ENCODE peak calls at places on chromosomes 11 and 22, in seven cellular contexts. One of them, this sample, is unnamed.

GRCh38 chr11:76253416-76253815 is 47.1 kb upstream of the WNT11 start:
- DNase-seq in T-helper 9 cell: no peak
- DNase-seq in upper lobe of right lung: no peak
- DNase-seq in substantia nigra: no peak
- DNase-seq in cardiac fibroblast: no peak
- DNase-seq in stimulated activated naive CD8-positive, alpha-beta T cell treated with anti-CD3 and anti-CD28 coated beads, Interleukin-15, Interleukin-2, amounts not matched to agents 100 U/mL and 50 U/mL, for 24 hours: no peak
- DNase-seq in T-helper 17 cell: no peak
- DNase-seq in this sample: peak

GRCh38 chr11:94897330-94897768 is 76.0 kb downstream of the CWC15 start:
- DNase-seq in T-helper 9 cell: peak
- DNase-seq in cardiac fibroblast: peak
- DNase-seq in stimulated activated naive CD8-positive, alpha-beta T cell treated with anti-CD3 and anti-CD28 coated beads, Interleukin-15, Interleukin-2, amounts not matched to agents 100 U/mL and 50 U/mL, for 24 hours: peak
- DNase-seq in substantia nigra: peak
- DNase-seq in upper lobe of right lung: no peak
- DNase-seq in T-helper 17 cell: peak
- DNase-seq in this sample: peak

GRCh38 chr11:115153135-115153534 is 351.1 kb downstream of the CADM1 start:
- DNase-seq in substantia nigra: no peak
- DNase-seq in upper lobe of right lung: no peak
- DNase-seq in T-helper 17 cell: no peak
- DNase-seq in T-helper 9 cell: no peak
- DNase-seq in cardiac fibroblast: no peak
- DNase-seq in stimulated activated naive CD8-positive, alpha-beta T cell treated with anti-CD3 and anti-CD28 coated beads, Interleukin-15, Interleukin-2, amounts not matched to agents 100 U/mL and 50 U/mL, for 24 hours: no peak
- DNase-seq in this sample: no peak

GRCh38 chr22:31764785-31765184 is 11.0 kb downstream of the DEPDC5 start:
- DNase-seq in stimulated activated naive CD8-positive, alpha-beta T cell treated with anti-CD3 and anti-CD28 coated beads, Interleukin-15, Interleukin-2, amounts not matched to agents 100 U/mL and 50 U/mL, for 24 hours: no peak
- DNase-seq in T-helper 9 cell: no peak
- DNase-seq in T-helper 17 cell: no peak
- DNase-seq in cardiac fibroblast: no peak
- DNase-seq in upper lobe of right lung: no peak
- DNase-seq in substantia nigra: no peak
- DNase-seq in this sample: no peak

GRCh38 chr22:45237065-45237990 is 3.4 kb downstream of the KIAA0930 start:
- DNase-seq in stimulated activated naive CD8-positive, alpha-beta T cell treated with anti-CD3 and anti-CD28 coated beads, Interleukin-15, Interleukin-2, amounts not matched to agents 100 U/mL and 50 U/mL, for 24 hours: no peak
- DNase-seq in T-helper 9 cell: no peak
- DNase-seq in substantia nigra: no peak
- DNase-seq in upper lobe of right lung: no peak
- DNase-seq in cardiac fibroblast: no peak
- DNase-seq in T-helper 17 cell: no peak
- DNase-seq in this sample: no peak

GRCh38 chr11:66834539-66834845 is 8.7 kb upstream of the RCE1 start:
- DNase-seq in T-helper 17 cell: no peak
- DNase-seq in cardiac fibroblast: no peak
- DNase-seq in stimulated activated naive CD8-positive, alpha-beta T cell treated with anti-CD3 and anti-CD28 coated beads, Interleukin-15, Interleukin-2, amounts not matched to agents 100 U/mL and 50 U/mL, for 24 hours: no peak
- DNase-seq in substantia nigra: no peak
- DNase-seq in T-helper 9 cell: no peak
- DNase-seq in upper lobe of right lung: no peak
- DNase-seq in this sample: no peak

GRCh38 chr11:35814720-35815305 is 129.0 kb upstream of the LDLRAD3 start:
- DNase-seq in T-helper 9 cell: no peak
- DNase-seq in stimulated activated naive CD8-positive, alpha-beta T cell treated with anti-CD3 and anti-CD28 coated beads, Interleukin-15, Interleukin-2, amounts not matched to agents 100 U/mL and 50 U/mL, for 24 hours: no peak
- DNase-seq in substantia nigra: no peak
- DNase-seq in T-helper 17 cell: no peak
- DNase-seq in upper lobe of right lung: no peak
- DNase-seq in cardiac fibroblast: peak
- DNase-seq in this sample: no peak

GRCh38 chr11:67356867-67357561 is 3.7 kb upstream of the POLD4 start:
- DNase-seq in cardiac fibroblast: peak
- DNase-seq in stimulated activated naive CD8-positive, alpha-beta T cell treated with anti-CD3 and anti-CD28 coated beads, Interleukin-15, Interleukin-2, amounts not matched to agents 100 U/mL and 50 U/mL, for 24 hours: peak
- DNase-seq in upper lobe of right lung: peak
- DNase-seq in T-helper 9 cell: peak
- DNase-seq in T-helper 17 cell: peak
- DNase-seq in substantia nigra: no peak
- DNase-seq in this sample: no peak

GRCh38 chr11:77559686-77560425 is 29.9 kb upstream of the AQP11 start:
- DNase-seq in cardiac fibroblast: peak
- DNase-seq in upper lobe of right lung: no peak
- DNase-seq in stimulated activated naive CD8-positive, alpha-beta T cell treated with anti-CD3 and anti-CD28 coated beads, Interleukin-15, Interleukin-2, amounts not matched to agents 100 U/mL and 50 U/mL, for 24 hours: no peak
- DNase-seq in T-helper 17 cell: no peak
- DNase-seq in substantia nigra: no peak
- DNase-seq in T-helper 9 cell: no peak
- DNase-seq in this sample: no peak

GRCh38 chr22:49482811-49483210 is 344.9 kb downstream of the BRD1 start:
- DNase-seq in T-helper 17 cell: no peak
- DNase-seq in substantia nigra: no peak
- DNase-seq in stimulated activated naive CD8-positive, alpha-beta T cell treated with anti-CD3 and anti-CD28 coated beads, Interleukin-15, Interleukin-2, amounts not matched to agents 100 U/mL and 50 U/mL, for 24 hours: no peak
- DNase-seq in T-helper 9 cell: no peak
- DNase-seq in upper lobe of right lung: no peak
- DNase-seq in cardiac fibroblast: no peak
- DNase-seq in this sample: no peak

GRCh38 chr22:29992341-29993275 is 87.7 kb upstream of the HORMAD2 start:
- DNase-seq in stimulated activated naive CD8-positive, alpha-beta T cell treated with anti-CD3 and anti-CD28 coated beads, Interleukin-15, Interleukin-2, amounts not matched to agents 100 U/mL and 50 U/mL, for 24 hours: no peak
- DNase-seq in T-helper 17 cell: no peak
- DNase-seq in substantia nigra: no peak
- DNase-seq in upper lobe of right lung: no peak
- DNase-seq in cardiac fibroblast: no peak
- DNase-seq in T-helper 9 cell: no peak
- DNase-seq in this sample: no peak

GRCh38 chr11:1146311-1146864 is 11.4 kb upstream of the MUC5AC start:
- DNase-seq in upper lobe of right lung: peak
- DNase-seq in T-helper 17 cell: no peak
- DNase-seq in stimulated activated naive CD8-positive, alpha-beta T cell treated with anti-CD3 and anti-CD28 coated beads, Interleukin-15, Interleukin-2, amounts not matched to agents 100 U/mL and 50 U/mL, for 24 hours: no peak
- DNase-seq in substantia nigra: no peak
- DNase-seq in T-helper 9 cell: no peak
- DNase-seq in cardiac fibroblast: no peak
- DNase-seq in this sample: no peak